ENCODE peak calls at places on chromosome 17, in nine cellular contexts. One of them, this sample, is unnamed.

GRCh38 chr17:8598913-8599312 is 31.6 kb downstream of the MYH10 start:
- DNase-seq in dorsolateral prefrontal cortex: no peak
- DNase-seq in iPS DF 6.9: no peak
- DNase-seq in uterus: no peak
- DNase-seq in stomach: no peak
- DNase-seq in mammary epithelial cell: no peak
- DNase-seq in A549: no peak
- DNase-seq in left ventricle myocardium inferior: no peak
- DNase-seq in thoracic aorta: no peak
- DNase-seq in this sample: no peak

GRCh38 chr17:48735057-48735341 is 6.4 kb upstream of the HOXB13 start:
- DNase-seq in dorsolateral prefrontal cortex: no peak
- DNase-seq in iPS DF 6.9: no peak
- DNase-seq in uterus: no peak
- DNase-seq in stomach: no peak
- DNase-seq in mammary epithelial cell: no peak
- DNase-seq in A549: no peak
- DNase-seq in left ventricle myocardium inferior: no peak
- DNase-seq in thoracic aorta: no peak
- DNase-seq in this sample: no peak

GRCh38 chr17:36610472-36610871 is 9.1 kb downstream of the MRM1 start:
- DNase-seq in dorsolateral prefrontal cortex: no peak
- DNase-seq in iPS DF 6.9: no peak
- DNase-seq in uterus: no peak
- DNase-seq in stomach: no peak
- DNase-seq in mammary epithelial cell: peak
- DNase-seq in A549: no peak
- DNase-seq in left ventricle myocardium inferior: no peak
- DNase-seq in thoracic aorta: no peak
- DNase-seq in this sample: no peak

GRCh38 chr17:29642171-29642611 is 19.5 kb upstream of the CORO6 start:
- DNase-seq in dorsolateral prefrontal cortex: no peak
- DNase-seq in iPS DF 6.9: no peak
- DNase-seq in uterus: no peak
- DNase-seq in stomach: no peak
- DNase-seq in mammary epithelial cell: no peak
- DNase-seq in A549: no peak
- DNase-seq in left ventricle myocardium inferior: no peak
- DNase-seq in thoracic aorta: no peak
- DNase-seq in this sample: no peak

GRCh38 chr17:82059272-82060000 is 6.2 kb downstream of the DUS1L start:
- DNase-seq in dorsolateral prefrontal cortex: no peak
- DNase-seq in iPS DF 6.9: no peak
- DNase-seq in uterus: no peak
- DNase-seq in stomach: no peak
- DNase-seq in mammary epithelial cell: no peak
- DNase-seq in A549: no peak
- DNase-seq in left ventricle myocardium inferior: no peak
- DNase-seq in thoracic aorta: no peak
- DNase-seq in this sample: no peak

GRCh38 chr17:17694229-17695081 is 13.2 kb downstream of the RAI1 start:
- DNase-seq in dorsolateral prefrontal cortex: peak
- DNase-seq in iPS DF 6.9: no peak
- DNase-seq in uterus: peak
- DNase-seq in stomach: peak
- DNase-seq in mammary epithelial cell: peak
- DNase-seq in A549: peak
- DNase-seq in left ventricle myocardium inferior: peak
- DNase-seq in thoracic aorta: peak
- DNase-seq in this sample: peak

GRCh38 chr17:78929908-78930775 is 5.0 kb upstream of the TIMP2 start:
- DNase-seq in dorsolateral prefrontal cortex: no peak
- DNase-seq in iPS DF 6.9: no peak
- DNase-seq in uterus: no peak
- DNase-seq in stomach: no peak
- DNase-seq in mammary epithelial cell: no peak
- DNase-seq in A549: no peak
- DNase-seq in left ventricle myocardium inferior: peak
- DNase-seq in thoracic aorta: no peak
- DNase-seq in this sample: no peak

GRCh38 chr17:65514541-65514940 is 46.9 kb downstream of the AXIN2 start:
- DNase-seq in dorsolateral prefrontal cortex: peak
- DNase-seq in iPS DF 6.9: no peak
- DNase-seq in uterus: no peak
- DNase-seq in stomach: no peak
- DNase-seq in mammary epithelial cell: peak
- DNase-seq in A549: no peak
- DNase-seq in left ventricle myocardium inferior: no peak
- DNase-seq in thoracic aorta: no peak
- DNase-seq in this sample: no peak

GRCh38 chr17:7238418-7239090 is 703 bp downstream of the PHF23 start:
- DNase-seq in dorsolateral prefrontal cortex: no peak
- DNase-seq in iPS DF 6.9: no peak
- DNase-seq in uterus: no peak
- DNase-seq in stomach: no peak
- DNase-seq in mammary epithelial cell: no peak
- DNase-seq in A549: peak
- DNase-seq in left ventricle myocardium inferior: no peak
- DNase-seq in thoracic aorta: no peak
- DNase-seq in this sample: no peak

GRCh38 chr17:43766413-43767052 is 7.9 kb upstream of the SOST start:
- DNase-seq in dorsolateral prefrontal cortex: no peak
- DNase-seq in iPS DF 6.9: no peak
- DNase-seq in uterus: peak
- DNase-seq in stomach: peak
- DNase-seq in mammary epithelial cell: no peak
- DNase-seq in A549: peak
- DNase-seq in left ventricle myocardium inferior: peak
- DNase-seq in thoracic aorta: no peak
- DNase-seq in this sample: peak

GRCh38 chr17:75832164-75832651 is 12.0 kb downstream of the UNC13D start:
- DNase-seq in dorsolateral prefrontal cortex: no peak
- DNase-seq in iPS DF 6.9: no peak
- DNase-seq in uterus: peak
- DNase-seq in stomach: peak
- DNase-seq in mammary epithelial cell: peak
- DNase-seq in A549: no peak
- DNase-seq in left ventricle myocardium inferior: no peak
- DNase-seq in thoracic aorta: no peak
- DNase-seq in this sample: peak
- H3K27ac ChIP-seq in dorsolateral prefrontal cortex: no peak
- H3K27ac ChIP-seq in iPS DF 6.9: no peak
- H3K27ac ChIP-seq in uterus: peak
- H3K27ac ChIP-seq in stomach: peak
- H3K27ac ChIP-seq in mammary epithelial cell: no peak
- H3K27ac ChIP-seq in A549: no peak
- H3K27ac ChIP-seq in left ventricle myocardium inferior: peak
- H3K27ac ChIP-seq in thoracic aorta: no peak
- H3K27ac ChIP-seq in this sample: no peak

DNA sequence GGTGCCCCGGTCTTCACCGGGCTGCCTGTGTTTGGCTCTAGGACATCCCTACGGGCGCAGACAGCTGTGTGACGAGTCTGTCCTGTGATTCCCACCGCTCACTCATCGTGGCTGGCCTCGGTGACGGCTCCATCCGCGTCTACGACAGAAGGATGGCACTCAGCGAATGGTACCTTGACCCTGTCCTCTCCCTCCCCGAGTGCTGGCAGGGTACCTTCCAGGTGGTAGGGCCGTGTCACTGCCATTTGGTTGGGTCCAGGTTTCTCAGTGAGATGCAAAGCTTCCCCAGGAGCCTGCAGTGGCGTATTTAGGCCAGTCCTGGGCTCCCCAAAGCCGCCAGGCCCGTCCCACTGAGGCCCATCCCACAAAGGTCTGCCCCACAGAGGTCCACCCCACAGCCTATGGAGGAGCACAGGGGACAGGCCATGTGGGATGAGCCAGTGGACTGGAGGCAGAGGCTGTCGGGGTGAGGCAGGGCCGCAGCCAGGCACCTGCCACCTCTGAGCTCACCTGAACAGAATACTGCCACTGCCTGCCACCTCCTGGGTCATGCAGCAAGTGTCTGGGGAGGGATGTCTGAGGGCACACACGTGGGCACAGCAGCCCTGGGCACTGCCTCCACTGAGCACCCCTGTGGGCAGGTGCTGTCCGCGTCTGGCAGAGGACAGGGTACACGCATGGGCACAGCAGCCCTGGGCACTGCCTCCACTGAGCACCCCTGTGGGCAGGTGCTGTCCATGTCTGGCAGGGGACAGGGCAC is 31.4 kb upstream of the CHMP6 start:
- DNase-seq in dorsolateral prefrontal cortex: no peak
- DNase-seq in iPS DF 6.9: no peak
- DNase-seq in uterus: no peak
- DNase-seq in stomach: no peak
- DNase-seq in mammary epithelial cell: no peak
- DNase-seq in A549: no peak
- DNase-seq in left ventricle myocardium inferior: no peak
- DNase-seq in thoracic aorta: no peak
- DNase-seq in this sample: no peak
- H3K27ac ChIP-seq in dorsolateral prefrontal cortex: peak
- H3K27ac ChIP-seq in iPS DF 6.9: no peak
- H3K27ac ChIP-seq in uterus: peak
- H3K27ac ChIP-seq in stomach: peak
- H3K27ac ChIP-seq in mammary epithelial cell: no peak
- H3K27ac ChIP-seq in A549: no peak
- H3K27ac ChIP-seq in left ventricle myocardium inferior: peak
- H3K27ac ChIP-seq in thoracic aorta: peak
- H3K27ac ChIP-seq in this sample: no peak

GRCh38 chr17:70608193-70608592 is 438.9 kb downstream of the KCNJ2 start:
- DNase-seq in dorsolateral prefrontal cortex: no peak
- DNase-seq in iPS DF 6.9: no peak
- DNase-seq in uterus: no peak
- DNase-seq in stomach: no peak
- DNase-seq in mammary epithelial cell: no peak
- DNase-seq in A549: peak
- DNase-seq in left ventricle myocardium inferior: no peak
- DNase-seq in thoracic aorta: no peak
- DNase-seq in this sample: no peak
- H3K27ac ChIP-seq in dorsolateral prefrontal cortex: peak
- H3K27ac ChIP-seq in iPS DF 6.9: no peak
- H3K27ac ChIP-seq in uterus: no peak
- H3K27ac ChIP-seq in stomach: no peak
- H3K27ac ChIP-seq in mammary epithelial cell: no peak
- H3K27ac ChIP-seq in A549: peak
- H3K27ac ChIP-seq in left ventricle myocardium inferior: no peak
- H3K27ac ChIP-seq in thoracic aorta: no peak
- H3K27ac ChIP-seq in this sample: no peak

GRCh38 chr17:49969134-49969759 is at the start of gene DLX4:
- DNase-seq in dorsolateral prefrontal cortex: no peak
- DNase-seq in iPS DF 6.9: no peak
- DNase-seq in uterus: no peak
- DNase-seq in stomach: no peak
- DNase-seq in mammary epithelial cell: no peak
- DNase-seq in A549: no peak
- DNase-seq in left ventricle myocardium inferior: no peak
- DNase-seq in thoracic aorta: no peak
- DNase-seq in this sample: no peak
- H3K27ac ChIP-seq in dorsolateral prefrontal cortex: no peak
- H3K27ac ChIP-seq in iPS DF 6.9: no peak
- H3K27ac ChIP-seq in uterus: no peak
- H3K27ac ChIP-seq in stomach: no peak
- H3K27ac ChIP-seq in mammary epithelial cell: no peak
- H3K27ac ChIP-seq in A549: peak
- H3K27ac ChIP-seq in left ventricle myocardium inferior: no peak
- H3K27ac ChIP-seq in thoracic aorta: no peak
- H3K27ac ChIP-seq in this sample: no peak

GRCh38 chr17:73569758-73570319 is 74.4 kb downstream of the SDK2 start:
- DNase-seq in dorsolateral prefrontal cortex: no peak
- DNase-seq in iPS DF 6.9: no peak
- DNase-seq in uterus: no peak
- DNase-seq in stomach: no peak
- DNase-seq in mammary epithelial cell: no peak
- DNase-seq in A549: no peak
- DNase-seq in left ventricle myocardium inferior: no peak
- DNase-seq in thoracic aorta: no peak
- DNase-seq in this sample: no peak

GRCh38 chr17:73566905-73567782 is 77.1 kb downstream of the SDK2 start:
- DNase-seq in dorsolateral prefrontal cortex: no peak
- DNase-seq in iPS DF 6.9: peak
- DNase-seq in uterus: no peak
- DNase-seq in stomach: no peak
- DNase-seq in mammary epithelial cell: no peak
- DNase-seq in A549: no peak
- DNase-seq in left ventricle myocardium inferior: no peak
- DNase-seq in thoracic aorta: no peak
- DNase-seq in this sample: no peak

GRCh38 chr17:73568934-73569333 is 75.3 kb downstream of the SDK2 start:
- DNase-seq in dorsolateral prefrontal cortex: no peak
- DNase-seq in iPS DF 6.9: no peak
- DNase-seq in uterus: no peak
- DNase-seq in stomach: no peak
- DNase-seq in mammary epithelial cell: no peak
- DNase-seq in A549: no peak
- DNase-seq in left ventricle myocardium inferior: no peak
- DNase-seq in thoracic aorta: no peak
- DNase-seq in this sample: no peak

GRCh38 chr17:73575470-73576235 is 68.6 kb downstream of the SDK2 start:
- DNase-seq in dorsolateral prefrontal cortex: no peak
- DNase-seq in iPS DF 6.9: no peak
- DNase-seq in uterus: no peak
- DNase-seq in stomach: no peak
- DNase-seq in mammary epithelial cell: no peak
- DNase-seq in A549: no peak
- DNase-seq in left ventricle myocardium inferior: no peak
- DNase-seq in thoracic aorta: no peak
- DNase-seq in this sample: no peak

GRCh38 chr17:73571524-73572130 is 72.6 kb downstream of the SDK2 start:
- DNase-seq in dorsolateral prefrontal cortex: no peak
- DNase-seq in iPS DF 6.9: no peak
- DNase-seq in uterus: no peak
- DNase-seq in stomach: no peak
- DNase-seq in mammary epithelial cell: no peak
- DNase-seq in A549: no peak
- DNase-seq in left ventricle myocardium inferior: no peak
- DNase-seq in thoracic aorta: no peak
- DNase-seq in this sample: no peak
- H3K27ac ChIP-seq in dorsolateral prefrontal cortex: no peak
- H3K27ac ChIP-seq in iPS DF 6.9: no peak
- H3K27ac ChIP-seq in uterus: no peak
- H3K27ac ChIP-seq in stomach: no peak
- H3K27ac ChIP-seq in mammary epithelial cell: no peak
- H3K27ac ChIP-seq in A549: no peak
- H3K27ac ChIP-seq in left ventricle myocardium inferior: no peak
- H3K27ac ChIP-seq in thoracic aorta: no peak
- H3K27ac ChIP-seq in this sample: no peak

GRCh38 chr17:74520790-74521480 is 10.3 kb downstream of the CD300LB start:
- DNase-seq in dorsolateral prefrontal cortex: no peak
- DNase-seq in iPS DF 6.9: no peak
- DNase-seq in uterus: no peak
- DNase-seq in stomach: peak
- DNase-seq in mammary epithelial cell: no peak
- DNase-seq in A549: no peak
- DNase-seq in left ventricle myocardium inferior: no peak
- DNase-seq in thoracic aorta: no peak
- DNase-seq in this sample: peak
- H3K27ac ChIP-seq in dorsolateral prefrontal cortex: no peak
- H3K27ac ChIP-seq in iPS DF 6.9: no peak
- H3K27ac ChIP-seq in uterus: peak
- H3K27ac ChIP-seq in stomach: peak
- H3K27ac ChIP-seq in mammary epithelial cell: no peak
- H3K27ac ChIP-seq in A549: no peak
- H3K27ac ChIP-seq in left ventricle myocardium inferior: peak
- H3K27ac ChIP-seq in thoracic aorta: peak
- H3K27ac ChIP-seq in this sample: peak

This sample was measured in tibial nerve.